ENCODE peak calls at places on chromosomes 16 and 17, in five cellular contexts. A is AG10803, Q is ovary, V is cardiac fibroblast, G is left ventricle myocardium inferior. E is an unnamed sample.

GRCh38 chr17:29049541-29050150 is 6.7 kb downstream of the PIPOX start:
- DNase-seq in V (no peak), A (no peak), G (no peak), Q (no peak), E (no peak)

GRCh38 chr17:76268015-76268749 is 3.0 kb downstream of the UBALD2 start:
- DNase-seq in A (peak), V (peak), Q (peak), G (peak), E (peak)

GRCh38 chr16:85724936-85725335 is 26.0 kb downstream of the C16orf74 start:
- DNase-seq in Q (no peak), G (no peak), V (no peak), A (no peak), E (no peak)

GRCh38 chr17:68981288-68981687 is 26.1 kb upstream of the ABCA8 start:
- DNase-seq in G (no peak), Q (no peak), V (peak), A (peak), E (peak)

GRCh38 chr16:46743232-46743719 is 4.9 kb downstream of the MYLK3 start:
- DNase-seq in Q (no peak), A (peak), G (peak), V (peak), E (no peak)

GRCh38 chr17:62778990-62779681 is 29.0 kb downstream of the MARCHF10 start:
- DNase-seq in Q (no peak), V (peak), G (no peak), A (peak), E (peak)

GRCh38 chr16:79336437-79337229 is 263.9 kb downstream of the MAF start:
- DNase-seq in A (no peak), G (no peak), Q (peak), V (no peak), E (no peak)

GRCh38 chr17:80141463-80142165 is 5.3 kb downstream of the EIF4A3 start:
- DNase-seq in A (no peak), V (no peak), G (no peak), Q (no peak), E (no peak)

GRCh38 chr17:63478814-63479494 is 2.1 kb downstream of the ACE start:
- DNase-seq in Q (peak), A (peak), G (peak), V (peak), E (peak)

DNA sequence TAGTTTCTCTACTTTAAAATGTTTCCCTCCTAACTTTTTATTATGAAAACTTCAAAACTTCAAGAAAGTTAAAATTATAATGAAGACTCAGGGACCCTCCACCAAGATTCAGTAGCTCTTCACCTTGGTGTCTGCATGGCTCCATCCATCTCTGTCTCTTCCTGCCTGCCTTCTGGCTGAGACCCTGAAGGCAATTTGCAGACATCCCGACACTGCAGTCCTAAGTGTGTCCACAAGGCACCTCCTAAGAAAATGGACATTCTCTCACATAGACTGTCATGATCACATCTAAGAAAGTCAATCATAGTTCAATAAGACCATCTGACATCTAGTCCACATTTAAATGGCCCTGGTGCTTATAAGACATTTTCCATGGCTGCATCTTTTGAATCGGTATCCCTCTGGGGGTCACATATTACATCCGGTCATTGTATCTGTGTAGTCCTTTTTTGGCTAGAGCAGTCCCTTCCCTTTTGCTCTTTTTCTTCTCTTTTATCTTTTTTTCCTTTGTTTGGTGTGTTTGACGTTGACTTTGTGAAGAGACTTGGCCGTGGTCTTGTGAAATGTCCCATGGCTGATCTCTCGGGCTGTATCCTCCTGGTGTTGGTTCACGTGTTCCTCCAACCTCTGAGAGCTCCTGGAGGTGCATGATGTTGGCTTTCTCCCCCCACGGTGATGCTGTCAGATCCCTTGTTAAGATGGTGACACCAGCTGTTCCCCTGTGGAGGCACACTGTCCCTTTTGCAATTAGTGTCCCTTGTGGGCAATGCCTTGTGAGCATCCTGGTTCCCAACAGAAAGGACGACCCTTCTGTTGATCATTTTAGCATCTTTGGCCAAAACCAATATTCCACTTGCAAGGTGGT is 5.0 kb upstream of the TNFRSF13B start:
- DNase-seq in G (no peak), Q (no peak), V (no peak), A (no peak), E (no peak)
- H3K4me3 ChIP-seq in G (no peak), Q (no peak), V (no peak), A (no peak), E (no peak)

GRCh38 chr16:50273382-50273690 is 7.0 kb downstream of the ADCY7 start:
- DNase-seq in V (no peak), A (no peak), G (no peak), Q (no peak), E (no peak)

GRCh38 chr16:50273888-50274770 is 7.8 kb downstream of the ADCY7 start:
- DNase-seq in A (no peak), V (no peak), G (no peak), Q (no peak), E (no peak)

GRCh38 chr16:50276128-50276444 is 9.7 kb downstream of the ADCY7 start:
- DNase-seq in V (no peak), Q (no peak), A (no peak), G (no peak), E (no peak)

GRCh38 chr16:50275428-50276127 is 9.2 kb downstream of the ADCY7 start:
- DNase-seq in G (no peak), V (no peak), Q (no peak), A (no peak), E (no peak)

DNA sequence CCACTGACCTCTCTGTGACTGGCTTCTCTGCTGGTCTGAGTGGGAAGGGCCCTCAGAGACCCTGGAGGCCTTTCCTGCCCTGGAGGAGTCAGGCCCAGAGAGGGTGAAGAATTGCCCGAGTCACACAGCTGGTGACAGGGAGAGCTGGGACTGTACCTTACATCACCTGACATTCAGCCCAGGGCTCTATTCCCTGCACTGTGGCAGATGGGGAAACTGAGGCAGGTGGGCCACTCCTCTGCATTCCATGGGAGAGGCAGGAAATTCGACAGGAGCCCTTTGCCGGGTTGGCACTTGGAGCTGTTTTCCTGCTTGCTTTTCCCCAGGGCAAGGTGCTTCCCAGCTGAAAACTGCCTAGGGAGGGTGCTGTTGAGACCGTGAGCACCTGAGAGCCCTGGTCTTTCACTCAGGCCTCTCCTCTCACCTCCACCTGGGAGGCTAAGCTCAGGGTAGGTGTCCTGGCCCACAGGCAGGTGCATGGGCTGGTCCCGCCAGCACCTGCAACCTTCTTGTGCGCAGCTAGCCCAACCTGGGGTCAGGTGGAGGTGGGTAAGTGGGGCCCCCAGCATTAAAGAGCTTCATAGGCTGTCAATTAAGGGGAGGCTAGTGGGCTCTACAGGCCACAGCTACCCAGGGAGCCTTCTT is 8.5 kb downstream of the ADCY7 start:
- DNase-seq in Q (no peak), V (no peak), A (no peak), G (no peak), E (no peak)
- H3K4me3 ChIP-seq in Q (no peak), V (no peak), A (no peak), G (peak), E (peak)

GRCh38 chr17:47821031-47821423 is 567 bp downstream of the OSBPL7 start:
- DNase-seq in V (no peak), G (no peak), Q (no peak), A (no peak), E (no peak)
- H3K4me3 ChIP-seq in V (peak), G (peak), Q (peak), A (peak), E (peak)

GRCh38 chr17:81831957-81832607 is 1.0 kb downstream of the MCRIP1 start:
- DNase-seq in V (peak), G (no peak), Q (no peak), A (peak), E (no peak)

GRCh38 chr17:81833921-81834830 is 674 bp downstream of the PPP1R27 start:
- DNase-seq in G (no peak), A (no peak), Q (no peak), V (no peak), E (no peak)

GRCh38 chr17:81833160-81833920 is at the start of gene MCRIP1:
- DNase-seq in G (peak), A (peak), Q (peak), V (peak), E (peak)

GRCh38 chr17:81832608-81833159 is 407 bp downstream of the MCRIP1 start:
- DNase-seq in Q (no peak), G (peak), A (peak), V (peak), E (no peak)

DNA sequence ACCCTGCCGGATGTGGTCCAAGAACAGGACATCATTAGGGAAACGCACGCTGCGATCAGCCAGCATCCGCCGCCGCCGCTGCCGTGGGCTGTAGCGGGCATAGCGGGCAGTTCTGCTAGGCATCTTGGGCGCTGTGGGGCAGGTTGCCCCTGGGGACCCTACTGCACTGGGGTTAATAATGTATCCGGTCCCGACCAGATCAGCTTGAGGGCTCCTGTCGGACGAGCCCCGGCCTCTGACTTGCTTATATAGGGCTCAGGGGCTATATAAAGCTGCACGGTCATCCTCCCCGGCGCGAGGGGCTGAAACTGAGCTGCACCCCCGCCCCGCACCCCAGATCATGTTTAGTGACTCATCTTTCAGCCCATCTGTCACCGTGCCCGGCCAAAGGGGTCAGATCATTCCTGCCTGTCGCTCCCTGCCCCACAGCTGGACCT is at the start of gene PPP1R27:
- DNase-seq in Q (no peak), G (no peak), A (no peak), V (no peak), E (no peak)
- H3K4me3 ChIP-seq in Q (peak), G (peak), A (peak), V (peak), E (no peak)

DNA sequence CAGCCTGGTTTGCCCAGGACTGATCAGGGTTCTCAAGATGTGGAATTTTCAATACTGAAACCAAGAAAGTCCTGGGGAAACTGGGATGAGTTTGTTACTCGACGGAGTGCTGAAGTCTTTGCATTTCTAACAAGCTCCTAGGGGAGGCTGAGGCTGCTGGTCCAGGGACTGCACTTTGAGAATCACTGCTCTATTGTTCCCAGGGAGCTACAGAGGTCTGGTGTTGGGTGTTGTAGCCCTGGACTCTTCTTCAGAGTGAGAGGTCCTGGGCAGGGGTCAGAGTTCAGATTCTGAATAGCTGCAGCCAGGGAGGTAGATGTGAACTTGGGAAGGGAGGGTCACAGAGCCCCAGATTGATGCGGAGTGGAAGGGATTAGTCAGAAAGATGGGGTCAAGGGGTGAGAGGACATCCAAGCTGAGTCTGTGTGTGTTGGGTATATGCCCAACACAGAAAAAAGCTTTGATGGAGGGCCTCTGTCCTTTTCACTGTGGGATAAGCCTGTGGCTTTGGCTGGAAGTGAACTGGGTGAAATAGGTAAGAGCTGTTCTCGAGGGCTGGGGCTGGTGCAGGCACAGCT is 14.1 kb downstream of the TMEM238L start:
- DNase-seq in G (no peak), V (no peak), A (no peak), Q (no peak), E (no peak)
- H3K4me3 ChIP-seq in G (no peak), V (no peak), A (no peak), Q (no peak), E (no peak)

E was measured in lung.